ENCODE peak calls at places on chromosomes 11 and 22, in ten cellular contexts. D, P, Z, O, W, B, L, U, R and V are unnamed samples.

GRCh38 chr11:6572215-6572614 is 31.2 kb downstream of the RRP8 start:
- DNase-seq in D (no peak), P (no peak), Z (peak), O (no peak), W (no peak), B (no peak), L (no peak), U (no peak), R (peak), V (no peak)

GRCh38 chr11:46363455-46363920 is 16.2 kb downstream of the DGKZ start:
- DNase-seq in D (no peak), P (no peak), Z (no peak), O (peak), W (no peak), B (no peak), L (no peak), U (no peak), R (peak), V (peak)

GRCh38 chr11:113286509-113287497 is 27.6 kb upstream of the TTC12 start:
- DNase-seq in D (no peak), P (no peak), Z (no peak), O (no peak), W (no peak), B (no peak), L (no peak), U (no peak), R (peak), V (no peak)

GRCh38 chr22:37659066-37659896 is 758 bp downstream of the PDXP start:
- DNase-seq in D (peak), P (no peak), Z (no peak), O (peak), W (no peak), B (no peak), L (no peak), U (no peak), R (peak), V (no peak)

GRCh38 chr11:114058026-114058706 is 1.3 kb upstream of the ZBTB16 start:
- DNase-seq in D (no peak), P (no peak), Z (no peak), O (no peak), W (no peak), B (no peak), L (no peak), U (peak), R (no peak), V (no peak)

GRCh38 chr11:2271077-2271326 is 614 bp upstream of the ASCL2 start:
- DNase-seq in D (no peak), P (no peak), Z (no peak), O (peak), W (no peak), B (no peak), L (peak), U (no peak), R (peak), V (peak)

GRCh38 chr11:115488945-115489344 is 15.3 kb downstream of the CADM1 start:
- DNase-seq in D (no peak), P (no peak), Z (peak), O (no peak), W (no peak), B (no peak), L (no peak), U (peak), R (no peak), V (no peak)

GRCh38 chr11:69280994-69281393 is 13.0 kb upstream of the MYEOV start:
- DNase-seq in D (no peak), P (no peak), Z (peak), O (no peak), W (no peak), B (no peak), L (peak), U (peak), R (peak), V (peak)

GRCh38 chr22:29856496-29856895 is 18.4 kb upstream of the ASCC2 start:
- DNase-seq in D (no peak), P (no peak), Z (no peak), O (no peak), W (no peak), B (no peak), L (no peak), U (no peak), R (no peak), V (no peak)